ENCODE peak calls at places on chromosomes 7 and 10, in six cellular contexts. N is right cardiac atrium, E is psoas muscle, Z is GM23248, P is IMR-90, G is transverse colon. Y is an unnamed sample.

GRCh38 chr10:98673156-98673765 is 226.5 kb upstream of the HPS1 start:
- DNase-seq in E (no peak), G (no peak), N (no peak), P (no peak), Z (no peak), Y (peak)

GRCh38 chr7:27143950-27144798 is 693 bp upstream of the HOXA5 start:
- DNase-seq in G (peak), P (peak), E (peak), Z (no peak), N (no peak), Y (no peak)

GRCh38 chr10:86964061-86964846 is 4.0 kb upstream of the ADIRF start:
- DNase-seq in P (no peak), G (no peak), E (no peak), N (no peak), Z (no peak), Y (no peak)

GRCh38 chr10:75014516-75015230 is 96.8 kb upstream of the SAMD8 start:
- DNase-seq in N (no peak), P (no peak), Z (no peak), G (no peak), E (no peak), Y (no peak)

GRCh38 chr10:114925675-114926204 is 12.3 kb upstream of the TRUB1 start:
- DNase-seq in N (peak), P (peak), Z (peak), G (no peak), E (no peak), Y (no peak)

GRCh38 chr7:116628971-116629586 is 42.9 kb upstream of the MET start:
- DNase-seq in Z (peak), E (no peak), N (no peak), G (peak), P (peak), Y (no peak)

GRCh38 chr10:71456631-71457030 is 59.9 kb downstream of the CDH23 start:
- DNase-seq in P (no peak), Z (no peak), G (no peak), E (no peak), N (no peak), Y (no peak)

GRCh38 chr10:16787361-16787791 is 29.8 kb downstream of the RSU1 start:
- DNase-seq in P (no peak), E (no peak), N (no peak), G (no peak), Z (no peak), Y (no peak)

GRCh38 chr10:11858093-11858492 is 34.9 kb downstream of the PROSER2 start:
- DNase-seq in Z (no peak), E (no peak), N (no peak), G (no peak), P (no peak), Y (no peak)

GRCh38 chr10:131729361-131729760 is 171.4 kb upstream of the PPP2R2D start:
- DNase-seq in G (no peak), P (no peak), Z (no peak), N (no peak), E (peak), Y (no peak)

GRCh38 chr7:20642171-20642570 is 26.7 kb downstream of the ABCB5 start:
- DNase-seq in Z (peak), E (no peak), N (no peak), G (no peak), P (no peak), Y (no peak)

GRCh38 chr7:48042216-48042615 is 6.9 kb downstream of the C7orf57 start:
- DNase-seq in P (peak), Z (peak), G (no peak), N (no peak), E (no peak), Y (no peak)

GRCh38 chr7:153567426-153567825 is 484.8 kb upstream of the DPP6 start:
- DNase-seq in E (peak), P (no peak), N (peak), Z (no peak), G (peak), Y (no peak)

GRCh38 chr7:13411151-13411550 is 578.3 kb downstream of the ETV1 start:
- DNase-seq in G (no peak), E (no peak), P (no peak), Z (no peak), N (no peak), Y (no peak)

GRCh38 chr7:123621707-123622106 is 20.1 kb downstream of the ASB15 start:
- DNase-seq in Z (no peak), E (no peak), P (no peak), N (no peak), G (no peak), Y (no peak)

GRCh38 chr10:48814933-48815332 is 124.7 kb downstream of the LRRC18 start:
- DNase-seq in E (no peak), G (no peak), Z (no peak), P (no peak), N (no peak), Y (no peak)

GRCh38 chr10:88754272-88754671 is 5.5 kb upstream of the LIPN start:
- DNase-seq in Z (peak), E (no peak), G (no peak), P (peak), N (no peak), Y (no peak)

GRCh38 chr10:3404381-3404780 is 231.8 kb upstream of the PITRM1 start:
- DNase-seq in N (no peak), P (no peak), Z (no peak), E (no peak), G (no peak), Y (no peak)

GRCh38 chr7:68125173-68125572 is 1128.5 kb downstream of the TYW1 start:
- DNase-seq in G (no peak), P (no peak), Z (no peak), E (no peak), N (no peak), Y (no peak)

GRCh38 chr10:8543361-8544056 is 489.0 kb downstream of the GATA3 start:
- DNase-seq in Z (no peak), E (no peak), N (no peak), G (peak), P (no peak), Y (no peak)

GRCh38 chr10:122495406-122496340 is 34.3 kb downstream of the HTRA1 start:
- DNase-seq in P (no peak), Z (peak), G (no peak), E (no peak), N (peak), Y (no peak)

GRCh38 chr7:46576950-46577349 is 655.9 kb upstream of the IGFBP3 start:
- DNase-seq in Z (peak), G (no peak), P (peak), N (no peak), E (no peak), Y (no peak)

GRCh38 chr7:158285383-158285770 is 302.2 kb downstream of the PTPRN2 start:
- DNase-seq in E (peak), P (no peak), G (no peak), Z (no peak), N (no peak), Y (no peak)

GRCh38 chr7:116528008-116528789 is 3.4 kb downstream of the CAV1 start:
- DNase-seq in N (peak), E (peak), Z (peak), P (peak), G (peak), Y (no peak)

GRCh38 chr7:140342732-140343514 is 55.4 kb downstream of the SLC37A3 start:
- DNase-seq in E (no peak), P (peak), G (peak), Z (peak), N (peak), Y (no peak)

GRCh38 chr10:7887417-7887816 is 69.1 kb downstream of the TAF3 start:
- DNase-seq in G (no peak), P (peak), N (no peak), E (no peak), Z (no peak), Y (no peak)

GRCh38 chr10:89793649-89794254 is 92.4 kb downstream of the KIF20B start:
- DNase-seq in G (no peak), N (no peak), P (peak), Z (peak), E (no peak), Y (no peak)

GRCh38 chr7:25894902-25895791 is 256.9 kb upstream of the NFE2L3 start:
- DNase-seq in G (peak), N (peak), Z (peak), E (peak), P (peak), Y (no peak)

GRCh38 chr7:68313806-68314205 is 1284.5 kb upstream of the AUTS2 start:
- DNase-seq in N (no peak), E (no peak), P (no peak), G (no peak), Z (no peak), Y (no peak)

GRCh38 chr7:158617737-158618128 is 30.1 kb upstream of the PTPRN2 start:
- DNase-seq in Z (peak), E (no peak), N (no peak), G (no peak), P (peak), Y (no peak)

GRCh38 chr10:80357000-80357803 is 621 bp downstream of the DYDC2 start:
- DNase-seq in G (peak), Z (no peak), P (no peak), E (no peak), N (no peak), Y (no peak)

GRCh38 chr10:79223346-79224048 is 123.8 kb upstream of the PPIF start:
- DNase-seq in G (peak), N (peak), E (peak), Z (no peak), P (peak), Y (no peak)

GRCh38 chr10:78277734-78278404 is 244.2 kb downstream of the RPS24 start:
- DNase-seq in Z (peak), G (no peak), E (peak), P (peak), N (peak), Y (peak)

GRCh38 chr10:53403688-53404087 is 631.1 kb upstream of the MBL2 start:
- DNase-seq in P (peak), G (peak), Z (no peak), E (peak), N (peak), Y (no peak)

GRCh38 chr10:126839094-126839761 is 66.0 kb upstream of the DOCK1 start:
- DNase-seq in E (no peak), P (no peak), N (no peak), G (peak), Z (no peak), Y (peak)

GRCh38 chr7:151236406-151236805 is 4.1 kb downstream of the CHPF2 start:
- DNase-seq in N (no peak), G (no peak), P (no peak), E (no peak), Z (no peak), Y (no peak)

GRCh38 chr7:81690251-81690650 is 79.6 kb downstream of the HGF start:
- DNase-seq in E (no peak), Z (no peak), P (no peak), G (no peak), N (no peak), Y (no peak)

GRCh38 chr10:110460111-110460809 is 37.4 kb upstream of the DUSP5 start:
- DNase-seq in Z (peak), E (peak), P (peak), N (peak), G (peak), Y (no peak)

GRCh38 chr7:32062150-32062549 is 8.1 kb downstream of the PDE1C start:
- DNase-seq in P (peak), Z (peak), N (peak), E (peak), G (peak), Y (no peak)

GRCh38 chr7:54542920-54543539 is 855 bp downstream of the VSTM2A start:
- DNase-seq in G (no peak), P (peak), E (no peak), Z (peak), N (no peak), Y (no peak)

GRCh38 chr10:112716076-112716475 is 234.0 kb upstream of the TCF7L2 start:
- DNase-seq in P (no peak), Z (no peak), G (no peak), N (no peak), E (no peak), Y (no peak)

GRCh38 chr10:112715581-112715980 is 234.5 kb upstream of the TCF7L2 start:
- DNase-seq in P (no peak), E (no peak), N (no peak), Z (no peak), G (no peak), Y (no peak)

GRCh38 chr10:112712536-112712935 is 237.5 kb upstream of the TCF7L2 start:
- DNase-seq in P (no peak), Z (no peak), N (no peak), G (no peak), E (no peak), Y (no peak)

GRCh38 chr10:112711366-112711765 is 238.7 kb upstream of the TCF7L2 start:
- DNase-seq in E (no peak), Z (peak), P (peak), G (no peak), N (no peak), Y (no peak)

DNA sequence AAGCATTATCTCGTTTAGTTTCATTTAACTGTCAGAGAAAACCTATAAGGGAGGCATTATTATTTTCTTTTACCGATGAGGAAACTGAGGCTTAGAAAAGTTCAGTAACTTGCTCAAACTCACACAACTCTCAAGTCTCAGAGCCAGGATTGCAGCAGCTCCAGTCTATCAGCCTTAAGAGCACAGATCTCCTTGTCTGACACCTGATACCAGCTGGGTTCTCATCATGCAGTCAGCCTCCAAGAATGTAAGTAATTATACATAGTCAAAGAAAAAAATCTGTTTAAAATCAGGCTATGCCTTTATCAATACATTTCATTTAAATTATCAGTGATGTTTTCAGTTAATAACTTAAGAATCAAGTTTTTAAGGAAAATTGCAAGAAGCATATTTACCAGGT is 236.6 kb upstream of the TCF7L2 start:
- DNase-seq in Z (no peak), P (peak), E (no peak), G (no peak), N (no peak), Y (no peak)
- H3K27ac ChIP-seq in Z (no peak), P (no peak), E (no peak), G (no peak), N (no peak), Y (no peak)

GRCh38 chr7:98130959-98131358 is 24.3 kb downstream of the LMTK2 start:
- DNase-seq in P (no peak), Z (no peak), G (no peak), N (no peak), E (no peak), Y (no peak)
- H3K27ac ChIP-seq in P (no peak), Z (no peak), G (peak), N (no peak), E (peak), Y (no peak)

GRCh38 chr10:43125881-43126731 is 12.1 kb upstream of the CSGALNACT2 start:
- DNase-seq in N (no peak), G (peak), Z (no peak), E (peak), P (no peak), Y (no peak)

GRCh38 chr10:43128958-43129706 is 9.1 kb upstream of the CSGALNACT2 start:
- DNase-seq in Z (peak), N (no peak), E (no peak), P (peak), G (peak), Y (no peak)

GRCh38 chr10:43126759-43127424 is 11.4 kb upstream of the CSGALNACT2 start:
- DNase-seq in E (peak), N (no peak), Z (no peak), P (no peak), G (peak), Y (no peak)

GRCh38 chr10:43128331-43128730 is 9.9 kb upstream of the CSGALNACT2 start:
- DNase-seq in Z (no peak), P (no peak), E (no peak), G (no peak), N (no peak), Y (no peak)

GRCh38 chr10:43127447-43127846 is 10.8 kb upstream of the CSGALNACT2 start:
- DNase-seq in E (no peak), G (no peak), Z (peak), N (no peak), P (no peak), Y (no peak)
- H3K27ac ChIP-seq in E (no peak), G (no peak), Z (no peak), N (no peak), P (no peak), Y (no peak)

GRCh38 chr7:50317221-50317678 is 12.7 kb downstream of the IKZF1 start:
- DNase-seq in Z (no peak), N (no peak), P (no peak), E (no peak), G (no peak), Y (no peak)
- H3K27ac ChIP-seq in Z (no peak), N (no peak), P (no peak), E (no peak), G (peak), Y (no peak)

GRCh38 chr10:22617516-22617915 is 96.9 kb downstream of the PIP4K2A start:
- DNase-seq in P (no peak), N (no peak), Z (no peak), E (no peak), G (no peak), Y (no peak)
- H3K27ac ChIP-seq in P (peak), N (peak), Z (no peak), E (no peak), G (peak), Y (peak)

GRCh38 chr10:18362892-18363291 is 222.7 kb downstream of the CACNB2 start:
- DNase-seq in P (no peak), G (no peak), N (no peak), E (no peak), Z (no peak), Y (no peak)

GRCh38 chr10:18367840-18368239 is 227.6 kb downstream of the CACNB2 start:
- DNase-seq in P (no peak), E (no peak), G (no peak), N (no peak), Z (no peak), Y (no peak)

GRCh38 chr10:18364987-18365775 is 225.0 kb downstream of the CACNB2 start:
- DNase-seq in G (no peak), P (no peak), N (no peak), Z (no peak), E (no peak), Y (no peak)

GRCh38 chr10:18368681-18369080 is 228.5 kb downstream of the CACNB2 start:
- DNase-seq in E (no peak), P (peak), N (no peak), Z (peak), G (no peak), Y (no peak)
- H3K27ac ChIP-seq in E (no peak), P (no peak), N (no peak), Z (no peak), G (no peak), Y (no peak)

GRCh38 chr10:76429642-76430041 is 998.2 kb downstream of the LRMDA start:
- DNase-seq in G (no peak), Z (peak), P (no peak), E (no peak), N (no peak), Y (no peak)
- H3K27ac ChIP-seq in G (peak), Z (peak), P (no peak), E (no peak), N (peak), Y (no peak)

DNA sequence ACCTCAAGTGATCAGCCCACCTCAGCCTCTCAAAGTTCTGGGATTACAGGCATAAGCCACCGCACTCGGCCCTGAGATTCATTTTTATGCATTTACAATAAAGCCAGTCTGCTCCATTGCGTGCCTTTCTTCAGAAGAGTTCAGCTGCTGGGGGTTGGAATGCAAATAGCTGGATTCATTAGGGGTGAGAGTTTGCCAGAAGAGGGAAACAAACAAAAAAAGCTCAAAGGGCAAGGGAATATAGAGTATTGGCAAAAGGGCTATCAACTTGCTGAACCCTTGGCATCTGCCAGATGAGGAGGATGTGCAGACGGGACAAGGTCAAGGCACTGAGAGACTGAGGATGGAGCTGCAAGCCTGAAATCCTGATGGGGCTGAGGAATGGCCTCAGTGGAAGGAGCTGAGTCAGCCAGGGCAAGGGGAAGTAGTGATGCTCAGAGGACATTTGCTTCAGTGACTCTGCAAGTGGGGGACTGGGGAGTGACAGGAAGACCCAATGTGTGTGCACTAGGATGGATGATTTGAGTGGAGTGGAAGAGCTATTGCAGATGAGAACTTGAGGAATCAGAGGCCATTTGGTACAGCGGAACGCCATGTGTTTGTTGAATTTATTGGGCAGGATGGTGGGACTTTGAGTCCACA is 75.0 kb upstream of the ARMC3 start:
- DNase-seq in N (no peak), G (no peak), P (no peak), Z (no peak), E (no peak), Y (no peak)
- H3K27ac ChIP-seq in N (no peak), G (no peak), P (no peak), Z (no peak), E (no peak), Y (no peak)

GRCh38 chr7:79451580-79451979 is 1.9 kb downstream of the MAGI2 start:
- DNase-seq in N (no peak), E (no peak), Z (no peak), G (no peak), P (peak), Y (no peak)

GRCh38 chr7:79453266-79453557 is 255 bp downstream of the MAGI2 start:
- DNase-seq in E (no peak), P (no peak), G (no peak), N (no peak), Z (no peak), Y (no peak)

GRCh38 chr7:79453558-79454324 is at the start of gene MAGI2:
- DNase-seq in Z (peak), G (peak), P (peak), N (peak), E (peak), Y (peak)

GRCh38 chr7:79452032-79452494 is 1.4 kb downstream of the MAGI2 start:
- DNase-seq in E (peak), G (peak), P (peak), Z (peak), N (peak), Y (peak)

DNA sequence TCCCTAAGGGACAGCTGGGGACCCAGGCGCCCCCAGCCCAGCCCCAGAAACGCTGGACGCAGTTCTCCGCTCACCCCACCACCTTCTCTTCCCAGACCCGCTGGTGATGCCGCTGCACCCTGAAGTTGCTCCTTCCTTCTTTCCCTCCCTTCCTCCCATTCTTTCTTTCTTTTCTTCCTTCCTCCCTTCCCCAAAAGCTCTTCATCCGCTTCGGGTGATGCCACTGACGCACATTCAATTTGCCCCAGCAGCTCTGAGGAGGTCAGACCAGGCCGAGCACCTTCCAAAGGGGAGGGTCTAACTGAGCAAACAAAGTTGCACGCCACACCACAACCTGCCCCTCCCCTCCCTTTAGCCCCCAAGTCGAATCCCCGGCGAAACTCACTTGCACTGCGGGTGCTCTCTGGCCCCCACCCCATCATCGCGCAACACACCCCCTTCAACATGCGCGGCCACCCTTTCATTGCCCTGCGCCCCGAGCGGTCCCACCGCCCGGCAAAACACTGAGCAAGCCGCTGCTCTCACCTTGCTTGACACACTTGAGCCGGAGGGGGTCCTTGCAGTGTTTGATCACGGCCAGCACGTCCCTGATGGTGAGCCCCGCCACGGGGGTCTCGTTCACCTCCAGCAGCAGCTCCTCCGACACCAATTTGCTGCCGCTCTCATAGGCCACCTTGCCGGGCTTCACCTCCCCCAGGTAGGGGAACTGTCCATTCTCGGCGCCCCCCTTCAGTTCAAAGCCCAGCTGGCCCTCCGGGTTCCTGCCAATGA is 787 bp downstream of the MAGI2 start:
- DNase-seq in Z (peak), P (peak), G (no peak), E (peak), N (peak), Y (no peak)
- H3K27ac ChIP-seq in Z (peak), P (peak), G (peak), E (peak), N (peak), Y (peak)

Y was measured in caudate nucleus.